ENCODE peak calls at places on chromosome 14, in seven cellular contexts. N, I, C, H, B, K and M are unnamed samples.

GRCh38 chr14:24848427-24848826 is 201.5 kb downstream of the STXBP6 start:
- DNase-seq in N (peak; percentile 76), I (no peak), H (no peak), K (no peak), B (no peak), C (peak; percentile 56), M (peak; percentile 4)

GRCh38 chr14:103687712-103688111 is 27.5 kb downstream of the XRCC3 start:
- DNase-seq in B (no peak), I (no peak), N (no peak), K (no peak), H (no peak), C (no peak), M (no peak)

GRCh38 chr14:64423987-64424386 is 35.8 kb downstream of the MTHFD1 start:
- DNase-seq in I (no peak), H (no peak), B (no peak), N (peak; percentile 61), C (peak; percentile 17), K (no peak), M (peak; percentile 14)

GRCh38 chr14:36293824-36294223 is 26.6 kb downstream of the MBIP start:
- DNase-seq in B (no peak), I (no peak), N (peak; percentile 62), H (no peak), C (peak; percentile 37), K (no peak), M (no peak)

GRCh38 chr14:33686218-33686617 is 264.7 kb downstream of the EGLN3 start:
- DNase-seq in N (peak; percentile 7), C (peak; percentile 88), H (no peak), I (no peak), K (no peak), B (no peak), M (peak; percentile 40)

GRCh38 chr14:100147181-100147631 is 12.2 kb downstream of the DEGS2 start:
- DNase-seq in B (peak; percentile 20), I (no peak), N (no peak), C (no peak), H (no peak), K (no peak), M (no peak)

GRCh38 chr14:88554458-88555286 is at the start of gene PTPN21:
- DNase-seq in K (no peak), N (peak; percentile 64), H (no peak), I (peak; percentile 57), B (no peak), C (peak; percentile 51), M (peak; percentile 27)

GRCh38 chr14:94751956-94752355 is 18.0 kb downstream of the GSC start:
- DNase-seq in C (no peak), I (no peak), B (no peak), H (no peak), N (no peak), K (no peak), M (no peak)

GRCh38 chr14:24236689-24237462 is 4.1 kb downstream of the GMPR2 start:
- DNase-seq in C (no peak), N (no peak), B (no peak), I (no peak), H (no peak), K (no peak), M (no peak)

GRCh38 chr14:104460920-104461651 is 118.5 kb upstream of the C14orf180 start:
- DNase-seq in I (no peak), N (no peak), C (no peak), K (no peak), B (no peak), H (no peak), M (no peak)

GRCh38 chr14:59004012-59004411 is 184.5 kb upstream of the DAAM1 start:
- DNase-seq in N (peak; percentile 14), C (no peak), H (no peak), K (no peak), B (no peak), I (no peak), M (no peak)

GRCh38 chr14:72651715-72652114 is 242.2 kb downstream of the DPF3 start:
- DNase-seq in K (no peak), H (no peak), C (no peak), N (no peak), I (no peak), B (no peak), M (no peak)

GRCh38 chr14:92217956-92218355 is 96.2 kb downstream of the CPSF2 start:
- DNase-seq in I (no peak), H (no peak), K (no peak), B (no peak), C (no peak), N (no peak), M (no peak)

GRCh38 chr14:96362071-96362964 is 823 bp downstream of the ATG2B start:
- DNase-seq in K (peak; percentile 3), H (peak; percentile 63), I (no peak), N (peak; percentile 30), B (peak; percentile 10), C (peak; percentile 49), M (peak; percentile 41)

GRCh38 chr14:69662636-69663321 is 51.4 kb downstream of the SUSD6 start:
- DNase-seq in N (no peak), H (no peak), K (no peak), C (peak; percentile 4), I (no peak), B (no peak), M (no peak)

GRCh38 chr14:73640796-73641195 is 4.0 kb upstream of the DNAL1 start:
- DNase-seq in I (no peak), C (no peak), N (no peak), B (no peak), H (no peak), K (no peak), M (no peak)

GRCh38 chr14:42229976-42230375 is 623.3 kb downstream of the LRFN5 start:
- DNase-seq in I (no peak), K (no peak), H (no peak), B (no peak), C (no peak), N (no peak), M (no peak)

GRCh38 chr14:83297361-83297760 is 1763.7 kb upstream of the SEL1L start:
- DNase-seq in N (no peak), C (no peak), H (no peak), K (no peak), I (no peak), B (no peak), M (no peak)

GRCh38 chr14:103534576-103535061 is 5.6 kb downstream of the TRMT61A start:
- DNase-seq in C (no peak), I (no peak), N (no peak), H (no peak), K (no peak), B (no peak), M (no peak)

GRCh38 chr14:77601846-77602609 is 14.4 kb downstream of the SPTLC2 start:
- DNase-seq in B (no peak), N (no peak), I (no peak), K (no peak), C (no peak), H (no peak), M (peak; percentile 46)

GRCh38 chr14:93536945-93537344 is 106.2 kb downstream of the UNC79 start:
- DNase-seq in I (no peak), K (no peak), H (peak; percentile 21), B (no peak), C (no peak), N (no peak), M (no peak)

GRCh38 chr14:48970995-48971394 is 615.2 kb downstream of the RPS29 start:
- DNase-seq in I (no peak), N (peak; percentile 34), K (no peak), B (no peak), H (no peak), C (no peak), M (peak; percentile 11)

GRCh38 chr14:89214221-89214965 is 202.6 kb downstream of the FOXN3 start:
- DNase-seq in H (no peak), K (peak; percentile 27), B (no peak), N (no peak), I (no peak), C (no peak), M (no peak)

GRCh38 chr14:105485720-105486332 is 860 bp upstream of the CRIP1 start:
- DNase-seq in H (no peak), B (no peak), I (no peak), C (no peak), N (no peak), K (no peak), M (no peak)

GRCh38 chr14:103216857-103217256 is 93.6 kb downstream of the TNFAIP2 start:
- DNase-seq in N (no peak), I (no peak), C (no peak), B (no peak), H (no peak), K (no peak), M (no peak)

GRCh38 chr14:94115068-94115591 is 4.6 kb downstream of the IFI27 start:
- DNase-seq in C (no peak), K (no peak), H (no peak), I (no peak), N (no peak), B (no peak), M (no peak)

GRCh38 chr14:53001787-53002378 is 51.0 kb upstream of the FERMT2 start:
- DNase-seq in K (no peak), B (no peak), C (no peak), N (no peak), H (no peak), I (no peak), M (no peak)

GRCh38 chr14:69288001-69288771 is 28.2 kb downstream of the GALNT16 start:
- DNase-seq in N (peak; percentile 42), K (no peak), B (no peak), H (no peak), I (no peak), C (peak; percentile 23), M (peak; percentile 26)

GRCh38 chr14:100605706-100606686 is 18.8 kb upstream of the BEGAIN start:
- DNase-seq in N (peak; percentile 18), C (no peak), I (no peak), K (no peak), H (no peak), B (no peak), M (no peak)

GRCh38 chr14:83483063-83483462 is 1949.4 kb upstream of the SEL1L start:
- DNase-seq in K (no peak), C (peak; percentile 63), H (no peak), I (no peak), B (no peak), N (peak; percentile 79), M (no peak)

GRCh38 chr14:102095231-102095870 is 8.5 kb upstream of the HSP90AA1 start:
- DNase-seq in B (no peak), H (no peak), N (peak; percentile 66), K (no peak), C (peak; percentile 23), I (no peak), M (no peak)

GRCh38 chr14:36580856-36581831 is 1.3 kb downstream of the NKX2-8 start:
- DNase-seq in B (no peak), K (no peak), C (no peak), N (peak; percentile 16), H (no peak), I (no peak), M (no peak)

GRCh38 chr14:91119556-91120311 is 5.9 kb downstream of the DGLUCY start:
- DNase-seq in B (no peak), K (no peak), I (no peak), N (peak; percentile 89), C (peak; percentile 79), H (peak; percentile 81), M (peak; percentile 63)